ENCODE peak calls at places on chromosomes 11 and 22, in ten cellular contexts. E, M, G, P, B, W, R, F, Y and X are unnamed samples.

GRCh38 chr11:13963169-13963948 is 836 bp downstream of the SPON1 start:
- DNase-seq in W (no peak), F (no peak), Y (peak; percentile 66), P (no peak), B (no peak), M (no peak), E (peak; percentile 17), R (no peak), G (no peak), X (no peak)

GRCh38 chr11:45673441-45673840 is 8.0 kb upstream of the CHST1 start:
- DNase-seq in B (no peak), W (no peak), R (no peak), F (no peak), Y (no peak), E (no peak), G (no peak), M (no peak), P (peak; percentile 27), X (no peak)

GRCh38 chr11:27699242-27699925 is 871 bp downstream of the BDNF start:
- DNase-seq in E (no peak), P (no peak), W (no peak), R (no peak), G (no peak), F (no peak), M (no peak), B (peak; percentile 50), Y (peak; percentile 67), X (no peak)

GRCh38 chr11:8100151-8100550 is 19.1 kb downstream of the TUB start:
- DNase-seq in M (no peak), B (no peak), F (no peak), P (no peak), R (no peak), W (no peak), Y (no peak), G (no peak), E (no peak), X (no peak)

GRCh38 chr22:20267441-20268288 is 453 bp downstream of the RTN4R start:
- DNase-seq in E (no peak), F (no peak), G (no peak), B (peak; percentile 14), R (no peak), M (no peak), W (no peak), P (no peak), Y (peak; percentile 81), X (no peak)

GRCh38 chr22:41217553-41218157 is 12.5 kb downstream of the L3MBTL2 start:
- DNase-seq in M (no peak), R (peak; percentile 35), G (no peak), E (no peak), W (peak; percentile 97), B (no peak), F (no peak), Y (peak; percentile 75), P (no peak), X (no peak)

GRCh38 chr11:46200537-46201281 is 76.8 kb upstream of the CREB3L1 start:
- DNase-seq in B (peak; percentile 61), P (no peak), R (no peak), E (no peak), G (no peak), Y (no peak), W (peak; percentile 49), M (no peak), F (no peak), X (no peak)

GRCh38 chr11:848380-848931 is 5.8 kb downstream of the TSPAN4 start:
- DNase-seq in R (no peak), M (peak; percentile 49), E (peak; percentile 59), Y (peak; percentile 74), P (no peak), F (no peak), G (no peak), B (no peak), W (no peak), X (peak; percentile 15)

GRCh38 chr22:49300951-49301397 is 526.7 kb downstream of the BRD1 start:
- DNase-seq in P (no peak), B (no peak), W (no peak), Y (no peak), E (no peak), G (no peak), M (no peak), F (no peak), R (no peak), X (no peak)

GRCh38 chr11:102573851-102574250 is 43.3 kb upstream of the MMP7 start:
- DNase-seq in B (no peak), Y (no peak), E (no peak), M (no peak), R (no peak), W (no peak), F (no peak), G (no peak), P (no peak), X (no peak)

GRCh38 chr11:128848815-128849455 is 18.2 kb downstream of the KCNJ1 start:
- DNase-seq in F (no peak), W (no peak), P (no peak), M (peak; percentile 15), E (peak; percentile 33), R (no peak), G (peak; percentile 60), Y (peak; percentile 88), B (peak; percentile 65), X (no peak)

GRCh38 chr11:94840209-94840608 is 72.1 kb downstream of the AMOTL1 start:
- DNase-seq in F (no peak), Y (no peak), M (no peak), E (no peak), P (no peak), R (no peak), B (no peak), G (no peak), W (no peak), X (no peak)

GRCh38 chr11:124875401-124875800 is 10.2 kb downstream of the ROBO3 start:
- DNase-seq in E (no peak), B (no peak), R (no peak), P (no peak), F (no peak), Y (no peak), M (no peak), G (no peak), W (no peak), X (no peak)

GRCh38 chr11:94885133-94885532 is 88.2 kb downstream of the CWC15 start:
- DNase-seq in F (no peak), R (no peak), P (no peak), B (peak; percentile 96), Y (no peak), M (no peak), G (no peak), E (no peak), W (peak; percentile 57), X (no peak)

GRCh38 chr11:102940714-102941588 is 14.6 kb downstream of the MMP13 start:
- DNase-seq in R (no peak), B (peak; percentile 96), G (peak; percentile 64), F (peak; percentile 26), P (no peak), E (peak; percentile 4), Y (peak; percentile 88), M (no peak), W (no peak), X (no peak)

GRCh38 chr11:65695459-65696241 is 16.4 kb upstream of the KAT5 start:
- DNase-seq in P (no peak), M (no peak), Y (no peak), W (no peak), B (peak; percentile 97), E (no peak), R (peak; percentile 67), G (no peak), F (peak; percentile 69), X (peak; percentile 37)

GRCh38 chr11:105609341-105609781 is 512 bp upstream of the GRIA4 start:
- DNase-seq in M (no peak), W (peak; percentile 10), F (peak; percentile 2), E (no peak), G (no peak), Y (peak; percentile 63), R (peak; percentile 36), P (no peak), B (peak; percentile 62), X (no peak)

GRCh38 chr11:102730036-102730815 is 5.5 kb upstream of the MMP8 start:
- DNase-seq in E (no peak), F (no peak), R (no peak), G (no peak), P (no peak), M (no peak), Y (no peak), W (no peak), B (no peak), X (no peak)

GRCh38 chr11:45880772-45881570 is 4.5 kb upstream of the MAPK8IP1 start:
- DNase-seq in R (no peak), F (no peak), P (no peak), M (no peak), B (no peak), E (no peak), Y (no peak), G (no peak), W (no peak), X (no peak)

GRCh38 chr11:67252831-67253239 is 13.4 kb upstream of the GRK2 start:
- DNase-seq in Y (peak; percentile 63), W (no peak), R (no peak), M (no peak), F (no peak), B (peak; percentile 65), G (no peak), E (no peak), P (no peak), X (no peak)
- H3K27ac ChIP-seq in Y (no peak overlapping the region), W (no peak overlapping the region), R (peak overlapping the region; percentile 64), M (no peak overlapping the region), F (no peak overlapping the region), B (no peak overlapping the region), G (no peak overlapping the region), E (no peak overlapping the region), P (no peak overlapping the region), X (no peak overlapping the region)

GRCh38 chr11:5989203-5989602 is 2.4 kb upstream of the OR52L1 start:
- DNase-seq in Y (no peak), B (no peak), F (no peak), W (no peak), R (no peak), G (no peak), P (no peak), M (no peak), E (no peak), X (no peak)
- H3K27ac ChIP-seq in Y (no peak overlapping the region), B (no peak overlapping the region), F (no peak overlapping the region), W (no peak overlapping the region), R (no peak overlapping the region), G (no peak overlapping the region), P (no peak overlapping the region), M (no peak overlapping the region), E (no peak overlapping the region), X (no peak overlapping the region)

GRCh38 chr22:17106161-17106784 is 14.9 kb downstream of the TMEM121B start:
- DNase-seq in B (no peak), W (no peak), Y (peak; percentile 26), R (no peak), G (no peak), P (no peak), M (no peak), F (no peak), E (no peak), X (no peak)
- H3K27ac ChIP-seq in B (no peak overlapping the region), W (no peak overlapping the region), Y (no peak overlapping the region), R (no peak overlapping the region), G (no peak overlapping the region), P (no peak overlapping the region), M (no peak overlapping the region), F (no peak overlapping the region), E (no peak overlapping the region), X (no peak overlapping the region)

DNA sequence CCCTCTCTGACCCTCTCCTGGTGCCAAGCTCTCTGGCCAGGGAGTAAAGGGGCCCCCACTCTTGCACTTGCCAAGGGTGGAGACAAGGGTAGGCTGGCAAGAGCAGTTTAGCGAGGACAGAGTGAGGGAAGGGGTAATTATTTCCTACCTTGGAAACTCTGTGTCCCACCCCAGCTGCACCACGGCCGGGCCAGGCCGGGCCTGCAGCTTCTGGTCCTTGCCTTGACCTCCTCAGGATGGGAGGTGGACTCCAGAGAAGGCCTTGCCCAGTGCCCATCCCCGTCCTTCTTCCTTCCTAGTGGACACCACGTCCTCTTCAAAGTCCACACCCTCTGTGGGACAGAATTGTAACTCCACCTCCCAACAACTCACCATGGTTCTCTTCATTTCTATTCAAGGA is 18.4 kb upstream of the OSBPL5 start:
- DNase-seq in B (no peak), R (no peak), W (no peak), Y (no peak), G (no peak), M (no peak), E (no peak), F (no peak), P (peak; percentile 24), X (no peak)
- H3K27ac ChIP-seq in B (no peak overlapping the region), R (no peak overlapping the region), W (no peak overlapping the region), Y (no peak overlapping the region), G (no peak overlapping the region), M (no peak overlapping the region), E (no peak overlapping the region), F (no peak overlapping the region), P (no peak overlapping the region), X (no peak overlapping the region)